ENCODE peak calls at places on chromosomes 6 and 20, in six cellular contexts. B, G, F, C, I and Z are unnamed samples.

GRCh38 chr20:22492497-22492896 is 91.9 kb downstream of the FOXA2 start:
- DNase-seq in B (no peak), C (no peak), G (no peak), I (peak; percentile 70), F (no peak), Z (no peak)

GRCh38 chr6:160791459-160791858 is 89.4 kb downstream of the PLG start:
- DNase-seq in B (no peak), C (peak; percentile 35), G (no peak), I (no peak), F (no peak), Z (no peak)

GRCh38 chr20:33649201-33649631 is 12.9 kb upstream of the C20orf144 start:
- DNase-seq in G (no peak), C (no peak), B (peak; percentile 63), F (no peak), I (no peak), Z (no peak)

GRCh38 chr6:161838306-161839035 is 564.6 kb upstream of the AGPAT4 start:
- DNase-seq in G (no peak), I (no peak), F (no peak), B (no peak), C (no peak), Z (no peak)

GRCh38 chr6:147204843-147205311 is 660 bp downstream of the STXBP5 start:
- DNase-seq in C (no peak), I (no peak), B (no peak), F (no peak), G (no peak), Z (no peak)

GRCh38 chr20:58907481-58908137 is 55.1 kb downstream of the GNAS start:
- DNase-seq in I (peak; percentile 72), B (peak; percentile 90), C (no peak), F (peak; percentile 63), G (no peak), Z (peak; percentile 99)

GRCh38 chr20:1569417-1569861 is 11.9 kb upstream of the SIRPD start:
- DNase-seq in I (peak; percentile 77), C (peak; percentile 64), B (no peak), G (no peak), F (no peak), Z (peak; percentile 5)

GRCh38 chr6:109260126-109260525 is 122.1 kb downstream of the CD164 start:
- DNase-seq in G (no peak), C (no peak), B (no peak), I (no peak), F (no peak), Z (no peak)

GRCh38 chr20:17083738-17084137 is 143.1 kb upstream of the PCSK2 start:
- DNase-seq in B (no peak), C (no peak), F (no peak), I (no peak), G (no peak), Z (no peak)

GRCh38 chr20:50272413-50273120 is 81.9 kb downstream of the CEBPB start:
- DNase-seq in C (no peak), I (no peak), F (no peak), B (no peak), G (no peak), Z (no peak)

GRCh38 chr6:137846772-137847313 is 20.2 kb upstream of the TNFAIP3 start:
- DNase-seq in F (peak; percentile 47), I (no peak), B (no peak), C (no peak), G (no peak), Z (no peak)

GRCh38 chr20:57985278-57985677 is 243.2 kb downstream of the ANKRD60 start:
- DNase-seq in I (no peak), G (no peak), F (no peak), B (no peak), C (no peak), Z (no peak)

GRCh38 chr6:85864453-85865401 is 222.0 kb upstream of the SYNCRIP start:
- DNase-seq in C (no peak), G (no peak), B (no peak), I (no peak), F (no peak), Z (peak; percentile 47)

GRCh38 chr6:163655217-163656121 is 241.0 kb downstream of the QKI start:
- DNase-seq in F (no peak), G (no peak), C (no peak), B (no peak), I (no peak), Z (no peak)

GRCh38 chr6:127420558-127420957 is 38.6 kb downstream of the KIAA0408 start:
- DNase-seq in I (peak; percentile 84), G (no peak), F (peak; percentile 35), B (no peak), C (peak; percentile 88), Z (peak; percentile 57)

GRCh38 chr6:85063611-85064010 is 299.2 kb upstream of the TBX18 start:
- DNase-seq in F (no peak), I (no peak), B (no peak), G (no peak), C (no peak), Z (no peak)

GRCh38 chr20:50320910-50321796 is 130.5 kb downstream of the CEBPB start:
- DNase-seq in C (peak; percentile 54), F (peak; percentile 77), B (peak; percentile 96), G (no peak), I (peak; percentile 89), Z (peak; percentile 94)

GRCh38 chr20:776165-776564 is 7.9 kb upstream of the SLC52A3 start:
- DNase-seq in F (no peak), G (no peak), B (no peak), C (no peak), I (no peak), Z (no peak)

GRCh38 chr20:10855778-10856177 is 182.0 kb upstream of the JAG1 start:
- DNase-seq in F (no peak), I (no peak), C (no peak), B (no peak), G (no peak), Z (no peak)

GRCh38 chr20:10647471-10647870 is 26.3 kb downstream of the JAG1 start:
- DNase-seq in G (no peak), B (peak; percentile 1), I (no peak), F (no peak), C (no peak), Z (no peak)

GRCh38 chr20:47479506-47479905 is 22.2 kb upstream of the NCOA3 start:
- DNase-seq in G (no peak), B (no peak), I (no peak), C (no peak), F (no peak), Z (no peak)

GRCh38 chr6:20354366-20354765 is 47.3 kb upstream of the E2F3 start:
- DNase-seq in F (no peak), B (no peak), I (no peak), G (no peak), C (no peak), Z (no peak)

GRCh38 chr6:20350215-20350614 is 51.5 kb upstream of the E2F3 start:
- DNase-seq in I (no peak), C (no peak), F (no peak), B (no peak), G (no peak), Z (no peak)

GRCh38 chr6:20352346-20352745 is 49.3 kb upstream of the E2F3 start:
- DNase-seq in F (no peak), C (no peak), I (no peak), B (no peak), G (no peak), Z (no peak)

GRCh38 chr6:20351529-20351928 is 50.1 kb upstream of the E2F3 start:
- DNase-seq in F (no peak), G (no peak), B (no peak), C (no peak), I (no peak), Z (no peak)

DNA sequence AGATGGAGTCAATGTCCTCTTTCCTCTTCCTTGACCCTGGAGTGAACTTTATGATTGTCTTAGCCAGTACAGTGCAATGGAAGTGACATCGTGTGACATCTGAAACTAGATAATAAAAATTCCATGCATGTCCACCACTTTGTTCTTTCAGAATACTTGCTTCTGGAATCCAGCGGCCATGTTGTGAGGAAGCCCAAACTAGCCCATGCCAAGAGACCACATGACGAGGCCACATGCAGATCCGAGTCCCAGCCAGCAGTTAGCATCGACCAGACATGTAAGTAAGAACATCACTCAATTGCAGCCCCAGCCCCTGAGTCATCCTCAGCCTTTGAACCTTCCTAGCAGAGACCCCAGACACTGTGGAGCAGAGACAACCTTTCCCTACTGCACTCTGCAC is 48.5 kb upstream of the E2F3 start:
- DNase-seq in B (no peak), C (no peak), I (no peak), G (no peak), F (no peak), Z (no peak)
- H3K27ac ChIP-seq in B (no peak overlapping the region), C (no peak overlapping the region), I (no peak overlapping the region), G (no peak overlapping the region), F (no peak overlapping the region), Z (no peak overlapping the region)

GRCh38 chr20:45017859-45018258 is 51.5 kb downstream of the STK4 start:
- DNase-seq in B (no peak), F (no peak), G (no peak), C (no peak), I (no peak), Z (no peak)

GRCh38 chr20:45019027-45019763 is 52.9 kb downstream of the STK4 start:
- DNase-seq in I (no peak), F (no peak), B (no peak), C (no peak), G (no peak), Z (no peak)

GRCh38 chr20:45014671-45015415 is 48.5 kb downstream of the STK4 start:
- DNase-seq in C (no peak), F (no peak), B (no peak), I (no peak), G (no peak), Z (no peak)

GRCh38 chr20:45017281-45017680 is 51.0 kb downstream of the STK4 start:
- DNase-seq in F (no peak), G (no peak), C (no peak), I (no peak), B (no peak), Z (no peak)

GRCh38 chr20:45016089-45016641 is 49.9 kb downstream of the STK4 start:
- DNase-seq in I (no peak), G (no peak), C (no peak), F (no peak), B (no peak), Z (peak; percentile 4)
- H3K4me1 ChIP-seq in I (peaks cover 12% of the 10 kb centered on the region), G (peaks cover 28% of the 10 kb centered on the region), C (peaks cover 19% of the 10 kb centered on the region), F (peaks cover 3% of the 10 kb centered on the region), B (peaks cover 4% of the 10 kb centered on the region), Z (peaks cover 20% of the 10 kb centered on the region)

GRCh38 chr6:17429381-17430061 is 36.1 kb downstream of the CAP2 start:
- DNase-seq in C (no peak), F (no peak), I (no peak), G (no peak), B (no peak), Z (no peak)
- H3K4me3 ChIP-seq in C (no peak overlapping the region), F (no peak overlapping the region), I (no peak overlapping the region), G (no peak overlapping the region), B (no peak overlapping the region), Z (no peak overlapping the region)

GRCh38 chr20:24462461-24463010 is 6.9 kb upstream of the SYNDIG1 start:
- DNase-seq in F (no peak), C (no peak), G (no peak), B (no peak), I (no peak), Z (no peak)
- H3K27ac ChIP-seq in F (no peak overlapping the region), C (no peak overlapping the region), G (no peak overlapping the region), B (no peak overlapping the region), I (no peak overlapping the region), Z (no peak overlapping the region)

GRCh38 chr20:38092260-38092857 is 58.8 kb downstream of the RPRD1B start:
- DNase-seq in C (no peak), G (no peak), F (no peak), B (no peak), I (no peak), Z (peak; percentile 37)
- H3K4me1 ChIP-seq in C (peaks cover 9% of the 10 kb centered on the region), G (peaks cover 13% of the 10 kb centered on the region), F (peaks cover 23% of the 10 kb centered on the region), B (no peaks in the 10 kb centered on the region), I (peaks cover 20% of the 10 kb centered on the region), Z (peaks cover 36% of the 10 kb centered on the region)